ENCODE peak calls at places on chromosomes 2 and 18, in four cellular contexts. One of them, this sample, is unnamed.

GRCh38 chr18:77702686-77703085 is 453.0 kb downstream of the GALR1 start:
- DNase-seq in fibroblast of villous mesenchyme: peak; percentile 2
- DNase-seq in activated effector memory CD4-positive, alpha-beta T cell treated with Interleukin-2 at 50 U/mL for 16 hours: no peak
- DNase-seq in endothelial cell: peak; percentile 34
- DNase-seq in this sample: no peak

GRCh38 chr18:66495844-66496243 is 108.0 kb downstream of the CDH19 start:
- DNase-seq in fibroblast of villous mesenchyme: peak; percentile 2
- DNase-seq in endothelial cell: peak; percentile 85
- DNase-seq in activated effector memory CD4-positive, alpha-beta T cell treated with Interleukin-2 at 50 U/mL for 16 hours: no peak
- DNase-seq in this sample: no peak

GRCh38 chr2:197869501-197870111 is 65.2 kb downstream of the PLCL1 start:
- DNase-seq in activated effector memory CD4-positive, alpha-beta T cell treated with Interleukin-2 at 50 U/mL for 16 hours: no peak
- DNase-seq in endothelial cell: no peak
- DNase-seq in fibroblast of villous mesenchyme: peak; percentile 67
- DNase-seq in this sample: no peak

GRCh38 chr2:97707428-97708380 is 5.7 kb upstream of the ZAP70 start:
- DNase-seq in endothelial cell: no peak
- DNase-seq in activated effector memory CD4-positive, alpha-beta T cell treated with Interleukin-2 at 50 U/mL for 16 hours: no peak
- DNase-seq in fibroblast of villous mesenchyme: no peak
- DNase-seq in this sample: no peak

GRCh38 chr18:58407263-58407648 is 221.6 kb downstream of the ALPK2 start:
- DNase-seq in fibroblast of villous mesenchyme: no peak
- DNase-seq in activated effector memory CD4-positive, alpha-beta T cell treated with Interleukin-2 at 50 U/mL for 16 hours: no peak
- DNase-seq in endothelial cell: no peak
- DNase-seq in this sample: no peak

GRCh38 chr18:6546229-6546628 is 131.5 kb upstream of the L3MBTL4 start:
- DNase-seq in fibroblast of villous mesenchyme: no peak
- DNase-seq in activated effector memory CD4-positive, alpha-beta T cell treated with Interleukin-2 at 50 U/mL for 16 hours: no peak
- DNase-seq in endothelial cell: no peak
- DNase-seq in this sample: no peak

GRCh38 chr2:150167711-150168110 is 319.8 kb downstream of the RND3 start:
- DNase-seq in fibroblast of villous mesenchyme: peak; percentile 63
- DNase-seq in activated effector memory CD4-positive, alpha-beta T cell treated with Interleukin-2 at 50 U/mL for 16 hours: no peak
- DNase-seq in endothelial cell: no peak
- DNase-seq in this sample: no peak

GRCh38 chr2:213007290-213007838 is 144.0 kb downstream of the IKZF2 start:
- DNase-seq in fibroblast of villous mesenchyme: no peak
- DNase-seq in endothelial cell: no peak
- DNase-seq in activated effector memory CD4-positive, alpha-beta T cell treated with Interleukin-2 at 50 U/mL for 16 hours: no peak
- DNase-seq in this sample: no peak